ENCODE peak calls at places on chromosomes 6 and 20, in six cellular contexts. One of them, this sample, is unnamed. For H3K4me1, the result is how much of the 10 kb centered on the place peaks cover.

GRCh38 chr6:27986928-27987725 is 30.1 kb downstream of the OR2B6 start:
- DNase-seq in astrocyte: peak
- DNase-seq in tibial artery: no peak
- DNase-seq in heart right ventricle: no peak
- DNase-seq in lower lobe of right lung: no peak
- DNase-seq in GM23248: peak
- DNase-seq in this sample: no peak

GRCh38 chr6:125201961-125202729 is 48.6 kb downstream of the TPD52L1 start:
- DNase-seq in tibial artery: peak
- DNase-seq in astrocyte: peak
- DNase-seq in lower lobe of right lung: peak
- DNase-seq in heart right ventricle: peak
- DNase-seq in GM23248: peak
- DNase-seq in this sample: peak

GRCh38 chr20:33262658-33263065 is 20.4 kb upstream of the BPIFB1 start:
- DNase-seq in astrocyte: peak
- DNase-seq in GM23248: peak
- DNase-seq in lower lobe of right lung: no peak
- DNase-seq in heart right ventricle: no peak
- DNase-seq in tibial artery: peak
- DNase-seq in this sample: no peak

GRCh38 chr6:5036309-5036708 is 32.5 kb upstream of the RPP40 start:
- DNase-seq in GM23248: peak
- DNase-seq in lower lobe of right lung: no peak
- DNase-seq in astrocyte: peak
- DNase-seq in heart right ventricle: no peak
- DNase-seq in tibial artery: no peak
- DNase-seq in this sample: no peak

GRCh38 chr6:149961728-149962425 is 1.9 kb upstream of the ULBP1 start:
- DNase-seq in astrocyte: no peak
- DNase-seq in tibial artery: no peak
- DNase-seq in GM23248: peak
- DNase-seq in heart right ventricle: no peak
- DNase-seq in lower lobe of right lung: no peak
- DNase-seq in this sample: no peak

GRCh38 chr20:14481863-14482262 is 144.5 kb upstream of the FLRT3 start:
- DNase-seq in lower lobe of right lung: no peak
- DNase-seq in heart right ventricle: no peak
- DNase-seq in astrocyte: peak
- DNase-seq in tibial artery: no peak
- DNase-seq in GM23248: peak
- DNase-seq in this sample: no peak

GRCh38 chr20:34268851-34269668 is 27.8 kb downstream of the ASIP start:
- DNase-seq in GM23248: peak
- DNase-seq in heart right ventricle: peak
- DNase-seq in astrocyte: peak
- DNase-seq in lower lobe of right lung: peak
- DNase-seq in tibial artery: no peak
- DNase-seq in this sample: peak

GRCh38 chr6:106183430-106183829 is 97.3 kb downstream of the PRDM1 start:
- DNase-seq in astrocyte: no peak
- DNase-seq in GM23248: no peak
- DNase-seq in lower lobe of right lung: no peak
- DNase-seq in heart right ventricle: no peak
- DNase-seq in tibial artery: no peak
- DNase-seq in this sample: no peak

GRCh38 chr6:119829006-119829405 is 479.4 kb upstream of the MAN1A1 start:
- DNase-seq in astrocyte: no peak
- DNase-seq in heart right ventricle: no peak
- DNase-seq in GM23248: no peak
- DNase-seq in lower lobe of right lung: no peak
- DNase-seq in tibial artery: no peak
- DNase-seq in this sample: no peak

GRCh38 chr6:26250806-26251075 is 114.3 kb upstream of the BTN3A2 start:
- DNase-seq in GM23248: peak
- DNase-seq in lower lobe of right lung: no peak
- DNase-seq in tibial artery: no peak
- DNase-seq in heart right ventricle: no peak
- DNase-seq in astrocyte: no peak
- DNase-seq in this sample: no peak

GRCh38 chr6:54481096-54481495 is 172.9 kb downstream of the TINAG start:
- DNase-seq in lower lobe of right lung: no peak
- DNase-seq in tibial artery: no peak
- DNase-seq in heart right ventricle: no peak
- DNase-seq in astrocyte: no peak
- DNase-seq in GM23248: no peak
- DNase-seq in this sample: no peak

GRCh38 chr20:23019403-23019802 is 15.7 kb upstream of the SSTR4 start:
- DNase-seq in GM23248: no peak
- DNase-seq in lower lobe of right lung: no peak
- DNase-seq in heart right ventricle: no peak
- DNase-seq in tibial artery: no peak
- DNase-seq in astrocyte: no peak
- DNase-seq in this sample: peak

GRCh38 chr6:155519339-155519738 is 63.7 kb upstream of the NOX3 start:
- DNase-seq in heart right ventricle: no peak
- DNase-seq in tibial artery: no peak
- DNase-seq in lower lobe of right lung: no peak
- DNase-seq in astrocyte: no peak
- DNase-seq in GM23248: no peak
- DNase-seq in this sample: no peak

GRCh38 chr6:110002676-110003075 is 24.6 kb downstream of the GPR6 start:
- DNase-seq in heart right ventricle: no peak
- DNase-seq in tibial artery: no peak
- DNase-seq in GM23248: peak
- DNase-seq in lower lobe of right lung: no peak
- DNase-seq in astrocyte: no peak
- DNase-seq in this sample: no peak

GRCh38 chr20:51695574-51696303 is 72.5 kb downstream of the ATP9A start:
- DNase-seq in astrocyte: peak
- DNase-seq in tibial artery: no peak
- DNase-seq in GM23248: peak
- DNase-seq in heart right ventricle: no peak
- DNase-seq in lower lobe of right lung: no peak
- DNase-seq in this sample: no peak

GRCh38 chr6:52834481-52834880 is 6.1 kb downstream of the GSTA5 start:
- DNase-seq in tibial artery: no peak
- DNase-seq in lower lobe of right lung: no peak
- DNase-seq in astrocyte: peak
- DNase-seq in heart right ventricle: no peak
- DNase-seq in GM23248: peak
- DNase-seq in this sample: no peak

GRCh38 chr6:111978826-111979225 is 75.1 kb upstream of the CCN6 start:
- DNase-seq in astrocyte: no peak
- DNase-seq in tibial artery: no peak
- DNase-seq in GM23248: no peak
- DNase-seq in lower lobe of right lung: no peak
- DNase-seq in heart right ventricle: no peak
- DNase-seq in this sample: no peak

GRCh38 chr6:169831450-169832246 is 80.2 kb downstream of the ERMARD start:
- DNase-seq in astrocyte: peak
- DNase-seq in lower lobe of right lung: peak
- DNase-seq in GM23248: peak
- DNase-seq in tibial artery: no peak
- DNase-seq in heart right ventricle: peak
- DNase-seq in this sample: peak

GRCh38 chr6:14638932-14639875 is 521.6 kb downstream of the CD83 start:
- DNase-seq in lower lobe of right lung: no peak
- DNase-seq in GM23248: peak
- DNase-seq in tibial artery: no peak
- DNase-seq in heart right ventricle: peak
- DNase-seq in astrocyte: peak
- DNase-seq in this sample: peak
- H3K4me3 ChIP-seq in lower lobe of right lung: peak
- H3K4me3 ChIP-seq in GM23248: peak
- H3K4me3 ChIP-seq in tibial artery: peak
- H3K4me3 ChIP-seq in heart right ventricle: peak
- H3K4me3 ChIP-seq in astrocyte: peak
- H3K4me3 ChIP-seq in this sample: peak

GRCh38 chr20:41049451-41049850 is 20.8 kb downstream of the TOP1 start:
- DNase-seq in heart right ventricle: no peak
- DNase-seq in astrocyte: no peak
- DNase-seq in GM23248: no peak
- DNase-seq in tibial artery: no peak
- DNase-seq in lower lobe of right lung: no peak
- DNase-seq in this sample: no peak
- H3K27ac ChIP-seq in heart right ventricle: no peak
- H3K27ac ChIP-seq in astrocyte: no peak
- H3K27ac ChIP-seq in GM23248: no peak
- H3K27ac ChIP-seq in tibial artery: no peak
- H3K27ac ChIP-seq in lower lobe of right lung: peak
- H3K27ac ChIP-seq in this sample: peak

GRCh38 chr6:2164481-2164880 is 80.9 kb downstream of the GMDS start:
- DNase-seq in tibial artery: no peak
- DNase-seq in heart right ventricle: no peak
- DNase-seq in astrocyte: no peak
- DNase-seq in lower lobe of right lung: no peak
- DNase-seq in GM23248: no peak
- DNase-seq in this sample: no peak
- H3K4me1 ChIP-seq in tibial artery: under half
- H3K4me1 ChIP-seq in heart right ventricle: under half
- H3K4me1 ChIP-seq in astrocyte: under half
- H3K4me1 ChIP-seq in lower lobe of right lung: under half
- H3K4me1 ChIP-seq in GM23248: under half
- H3K4me1 ChIP-seq in this sample: under half

GRCh38 chr20:54103762-54104600 is 33.6 kb upstream of the BCAS1 start:
- DNase-seq in GM23248: no peak
- DNase-seq in tibial artery: no peak
- DNase-seq in astrocyte: no peak
- DNase-seq in lower lobe of right lung: no peak
- DNase-seq in heart right ventricle: no peak
- DNase-seq in this sample: no peak
- H3K4me3 ChIP-seq in GM23248: no peak
- H3K4me3 ChIP-seq in tibial artery: no peak
- H3K4me3 ChIP-seq in astrocyte: no peak
- H3K4me3 ChIP-seq in lower lobe of right lung: no peak
- H3K4me3 ChIP-seq in heart right ventricle: no peak
- H3K4me3 ChIP-seq in this sample: no peak

This sample was measured in heart left ventricle.